ENCODE peak calls at places on chromosomes 2 and 18, in nine cellular contexts. J is esophagus squamous epithelium, Q is IMR-90, M is stomach, C is breast epithelium, T is tibial nerve, S is sigmoid colon, F is A549, D is adrenal gland. O is an unnamed sample.
A peak's percentile ranks its signal among the peaks of the same experiment; 100 is the strongest.

GRCh38 chr2:222651721-222652420 is 4.0 kb downstream of the FARSB start:
- DNase-seq in J (no peak), Q (peak; percentile 28), M (no peak), C (no peak), T (no peak), S (no peak), F (no peak), D (no peak), O (no peak)

GRCh38 chr18:10419420-10420103 is 34.9 kb upstream of the APCDD1 start:
- DNase-seq in J (no peak), Q (peak; percentile 66), M (no peak), C (no peak), T (no peak), S (no peak), F (no peak), D (no peak), O (no peak)

GRCh38 chr2:199463000-199463692 is 5.4 kb upstream of the SATB2 start:
- DNase-seq in J (no peak), Q (peak; percentile 47), M (peak; percentile 71), C (no peak), T (peak; percentile 67), S (peak; percentile 70), F (peak; percentile 75), D (peak; percentile 85), O (peak; percentile 95)

GRCh38 chr18:11962586-11962985 is 18.7 kb upstream of the IMPA2 start:
- DNase-seq in J (no peak), Q (no peak), M (no peak), C (no peak), T (no peak), S (no peak), F (no peak), D (no peak), O (no peak)

GRCh38 chr2:23135481-23136100 is 249.4 kb upstream of the KLHL29 start:
- DNase-seq in J (no peak), Q (no peak), M (no peak), C (no peak), T (no peak), S (no peak), F (no peak), D (no peak), O (peak; percentile 30)

GRCh38 chr2:73985318-73986084 is 791 bp downstream of the TET3 start:
- DNase-seq in J (no peak), Q (no peak), M (peak; percentile 34), C (no peak), T (peak; percentile 35), S (peak; percentile 72), F (peak; percentile 36), D (peak; percentile 45), O (peak; percentile 43)

GRCh38 chr2:65128297-65129190 is 1.4 kb downstream of the RAB1A start:
- DNase-seq in J (no peak), Q (peak; percentile 45), M (peak; percentile 53), C (no peak), T (peak; percentile 80), S (no peak), F (no peak), D (peak; percentile 28), O (peak; percentile 63)

GRCh38 chr2:208466133-208466919 is 59.7 kb downstream of the PTH2R start:
- DNase-seq in J (no peak), Q (peak; percentile 0), M (no peak), C (no peak), T (no peak), S (no peak), F (peak; percentile 55), D (peak; percentile 30), O (no peak)

GRCh38 chr2:240687741-240688562 is 3.7 kb upstream of the AQP12A start:
- DNase-seq in J (no peak), Q (no peak), M (no peak), C (no peak), T (no peak), S (no peak), F (no peak), D (no peak), O (no peak)

GRCh38 chr2:240686460-240686859 is 3.8 kb upstream of the AQP12B start:
- DNase-seq in J (no peak), Q (no peak), M (no peak), C (no peak), T (no peak), S (no peak), F (no peak), D (no peak), O (no peak)

GRCh38 chr2:240687045-240687740 is 4.5 kb upstream of the AQP12A start:
- DNase-seq in J (no peak), Q (no peak), M (no peak), C (no peak), T (no peak), S (no peak), F (no peak), D (no peak), O (peak; percentile 76)

GRCh38 chr2:240688563-240688919 is 3.1 kb upstream of the AQP12A start:
- DNase-seq in J (no peak), Q (no peak), M (no peak), C (no peak), T (no peak), S (no peak), F (no peak), D (no peak), O (no peak)

GRCh38 chr2:240685771-240686371 is 3.2 kb upstream of the AQP12B start:
- DNase-seq in J (no peak), Q (no peak), M (no peak), C (no peak), T (no peak), S (no peak), F (no peak), D (no peak), O (peak; percentile 66)
- TF ChIP-seq POLR2A in J (no peak), Q (no peak), M (no peak), C (no peak), T (no peak), S (no peak), F (no peak), D (no peak), O (no peak)

GRCh38 chr2:135963841-135964240 is 21.6 kb downstream of the DARS1 start:
- DNase-seq in J (no peak), Q (peak; percentile 37), M (no peak), C (no peak), T (no peak), S (no peak), F (no peak), D (no peak), O (no peak)

GRCh38 chr2:135960598-135961551 is 24.6 kb downstream of the DARS1 start:
- DNase-seq in J (no peak), Q (peak; percentile 80), M (no peak), C (no peak), T (no peak), S (no peak), F (no peak), D (no peak), O (no peak)

GRCh38 chr2:135965756-135966155 is 19.7 kb downstream of the DARS1 start:
- DNase-seq in J (no peak), Q (no peak), M (no peak), C (no peak), T (no peak), S (no peak), F (no peak), D (no peak), O (no peak)

GRCh38 chr2:135960150-135960549 is 25.3 kb downstream of the DARS1 start:
- DNase-seq in J (no peak), Q (no peak), M (no peak), C (no peak), T (no peak), S (no peak), F (no peak), D (no peak), O (no peak)

DNA sequence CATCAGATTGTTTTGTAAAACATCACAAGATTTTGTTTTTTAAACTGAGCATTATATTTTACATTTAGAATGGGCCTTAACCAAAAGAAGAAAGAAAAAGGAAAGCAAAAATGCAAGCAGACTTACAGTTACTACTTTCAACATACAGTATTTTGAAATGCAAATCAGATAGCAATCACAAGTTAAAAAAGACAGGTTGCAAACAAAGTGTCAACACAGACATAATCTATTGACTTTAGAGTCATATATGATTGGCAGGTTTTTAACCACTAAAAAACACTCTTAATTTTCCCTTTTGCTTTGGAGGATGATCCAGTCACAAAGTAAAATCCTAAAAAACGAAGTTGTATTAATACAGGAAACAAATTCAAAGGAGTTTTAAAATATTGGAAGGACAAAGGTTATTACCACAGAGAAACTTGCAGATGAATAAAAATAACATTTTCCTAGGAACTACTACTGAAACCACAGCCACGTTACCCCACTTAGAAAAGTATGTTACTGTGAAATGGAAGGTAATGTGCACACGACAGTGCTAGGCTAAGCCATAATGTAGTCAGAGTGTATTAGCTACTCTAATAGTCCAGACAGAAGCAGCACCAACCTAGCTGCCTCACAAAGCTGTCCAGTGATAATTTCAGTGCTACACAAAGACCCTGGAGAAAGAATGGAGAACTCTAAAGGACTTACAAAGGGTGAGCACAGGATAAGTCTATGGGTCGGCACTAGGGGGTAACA is 22.9 kb downstream of the DARS1 start:
- DNase-seq in J (no peak), Q (no peak), M (no peak), C (no peak), T (no peak), S (no peak), F (no peak), D (no peak), O (no peak)
- H3K4me3 ChIP-seq in J (no peak overlapping the region), Q (no peak overlapping the region), M (no peak overlapping the region), C (no peak overlapping the region), T (no peak overlapping the region), S (no peak overlapping the region), F (no peak overlapping the region), D (no peak overlapping the region), O (no peak overlapping the region)

DNA sequence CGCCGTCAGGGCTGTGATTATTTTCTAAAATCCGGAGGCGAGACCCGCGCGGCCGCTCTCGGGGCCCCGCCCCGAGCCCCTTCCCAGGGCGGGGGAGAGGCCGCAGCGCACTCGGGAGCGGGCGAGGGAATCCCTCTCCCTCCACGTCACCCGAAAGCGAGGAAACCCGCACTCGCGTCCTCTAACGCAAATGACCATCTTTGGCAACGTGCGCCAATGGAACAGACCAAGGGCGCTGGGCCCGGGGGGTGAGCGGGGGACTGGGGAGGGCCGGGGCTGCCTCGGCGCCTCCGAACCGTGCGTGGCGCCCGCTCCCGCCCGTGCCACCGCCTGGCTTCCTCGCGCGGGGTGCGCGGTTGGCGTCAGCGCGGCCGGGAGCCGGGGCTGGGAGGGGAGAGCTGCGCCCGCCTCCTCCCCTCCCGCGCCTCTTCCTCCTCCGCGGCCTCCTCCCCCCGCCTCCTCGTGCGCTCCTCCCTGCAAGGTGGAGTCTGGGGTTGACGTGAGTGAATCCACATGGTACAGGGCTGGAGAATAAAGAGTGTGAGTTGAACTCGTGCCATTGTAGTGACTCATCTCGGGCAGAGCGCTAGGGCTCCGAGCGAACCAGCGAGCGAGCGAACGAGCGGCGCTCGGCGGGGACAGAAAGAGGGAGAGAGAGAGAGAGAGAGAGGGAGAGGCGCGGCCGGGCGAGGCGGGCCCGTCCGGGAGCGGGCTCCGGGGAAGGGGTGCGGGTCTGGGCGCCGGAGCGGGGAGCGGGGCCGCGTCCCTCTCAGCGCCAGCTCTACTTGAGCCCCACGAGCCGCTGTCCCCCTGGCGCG is at the start of gene FOSL2:
- DNase-seq in J (peak; percentile 87), Q (peak; percentile 100), M (peak; percentile 96), C (peak; percentile 94), T (peak; percentile 98), S (peak; percentile 99), F (peak; percentile 100), D (peak; percentile 98), O (peak; percentile 99)
- TF ChIP-seq CTCF in J (no peak), Q (peak; percentile 5), M (no peak), C (peak; percentile 24), T (peak; percentile 48), S (no peak), F (no peak), D (peak; percentile 2), O (no peak)

DNA sequence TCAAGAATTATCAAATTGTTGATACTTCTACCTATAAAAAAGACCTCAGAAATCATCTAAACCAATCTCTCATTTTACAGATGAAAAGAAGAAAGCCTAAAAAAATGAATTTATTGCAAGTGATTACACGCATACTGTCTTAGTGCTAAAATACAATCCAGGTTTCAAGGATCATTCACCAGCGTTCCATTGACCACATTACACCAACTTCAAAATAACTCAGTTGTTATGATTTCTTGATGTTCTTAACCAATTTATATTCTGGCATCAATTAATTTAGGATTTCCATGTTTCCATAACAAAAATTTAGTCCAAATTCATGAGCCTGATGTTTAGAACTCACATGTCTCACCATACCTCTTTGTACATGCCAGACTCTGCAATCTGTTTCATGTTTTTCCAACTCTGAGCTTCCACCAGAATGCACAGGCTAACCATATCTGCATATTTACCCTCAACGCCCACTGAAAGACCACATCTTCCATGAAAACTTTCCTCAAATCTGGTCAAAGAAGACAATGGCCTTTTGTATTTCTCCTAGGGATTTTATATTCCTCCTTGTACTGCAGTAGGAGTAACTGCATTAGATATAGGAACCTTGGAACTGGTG is 2.1 kb upstream of the INSIG2 start:
- DNase-seq in J (no peak), Q (no peak), M (no peak), C (no peak), T (no peak), S (no peak), F (no peak), D (no peak), O (no peak)
- TF ChIP-seq POLR2A in J (no peak), Q (no peak), M (no peak), C (no peak), T (no peak), S (no peak), F (no peak), D (no peak), O (no peak)

O was measured in lower leg skin.